ENCODE peak calls at places on chromosomes 4 and X, in nine cellular contexts. One of them, this sample, is unnamed. For H3K4me1, the result is how much of the 10 kb centered on the place peaks cover.

GRCh38 chr4:48410812-48411211 is 69.5 kb downstream of the SLAIN2 start:
- DNase-seq in fibroblast of lung: no peak
- DNase-seq in stomach: no peak
- DNase-seq in cardiac muscle cell: no peak
- DNase-seq in SJSA1: no peak
- DNase-seq in mammary epithelial cell: no peak
- DNase-seq in effector memory CD4-positive, alpha-beta T cell: no peak
- DNase-seq in NT2/D1: no peak
- DNase-seq in mucosa of descending colon: no peak
- DNase-seq in this sample: no peak

GRCh38 chrX:53256446-53257041 is 24.8 kb downstream of the IQSEC2 start:
- DNase-seq in fibroblast of lung: no peak
- DNase-seq in stomach: no peak
- DNase-seq in cardiac muscle cell: no peak
- DNase-seq in SJSA1: no peak
- DNase-seq in mammary epithelial cell: no peak
- DNase-seq in effector memory CD4-positive, alpha-beta T cell: no peak
- DNase-seq in NT2/D1: no peak
- DNase-seq in mucosa of descending colon: no peak
- DNase-seq in this sample: no peak

GRCh38 chr4:75898533-75898932 is 3.7 kb downstream of the PPEF2 start:
- DNase-seq in fibroblast of lung: no peak
- DNase-seq in stomach: no peak
- DNase-seq in cardiac muscle cell: no peak
- DNase-seq in SJSA1: no peak
- DNase-seq in mammary epithelial cell: no peak
- DNase-seq in effector memory CD4-positive, alpha-beta T cell: no peak
- DNase-seq in NT2/D1: no peak
- DNase-seq in mucosa of descending colon: no peak
- DNase-seq in this sample: no peak

GRCh38 chr4:168812806-168813205 is 197.2 kb downstream of the CBR4 start:
- DNase-seq in fibroblast of lung: peak
- DNase-seq in stomach: no peak
- DNase-seq in cardiac muscle cell: peak
- DNase-seq in SJSA1: peak
- DNase-seq in mammary epithelial cell: no peak
- DNase-seq in effector memory CD4-positive, alpha-beta T cell: no peak
- DNase-seq in NT2/D1: no peak
- DNase-seq in mucosa of descending colon: no peak
- DNase-seq in this sample: no peak

GRCh38 chr4:167966161-167966560 is 126.2 kb upstream of the ANXA10 start:
- DNase-seq in fibroblast of lung: peak
- DNase-seq in stomach: no peak
- DNase-seq in cardiac muscle cell: peak
- DNase-seq in SJSA1: peak
- DNase-seq in mammary epithelial cell: peak
- DNase-seq in effector memory CD4-positive, alpha-beta T cell: no peak
- DNase-seq in NT2/D1: no peak
- DNase-seq in mucosa of descending colon: no peak
- DNase-seq in this sample: no peak

GRCh38 chrX:276588-277171 is 4.5 kb upstream of the PLCXD1 start:
- DNase-seq in fibroblast of lung: peak
- DNase-seq in stomach: peak
- DNase-seq in cardiac muscle cell: peak
- DNase-seq in SJSA1: peak
- DNase-seq in mammary epithelial cell: peak
- DNase-seq in effector memory CD4-positive, alpha-beta T cell: no peak
- DNase-seq in NT2/D1: no peak
- DNase-seq in mucosa of descending colon: peak
- DNase-seq in this sample: peak

GRCh38 chrX:118497180-118497814 is 1.7 kb downstream of the DOCK11 start:
- DNase-seq in fibroblast of lung: no peak
- DNase-seq in stomach: no peak
- DNase-seq in cardiac muscle cell: no peak
- DNase-seq in SJSA1: no peak
- DNase-seq in mammary epithelial cell: no peak
- DNase-seq in effector memory CD4-positive, alpha-beta T cell: no peak
- DNase-seq in NT2/D1: no peak
- DNase-seq in mucosa of descending colon: no peak
- DNase-seq in this sample: no peak

GRCh38 chr4:92483341-92483740 is 179.6 kb downstream of the GRID2 start:
- DNase-seq in fibroblast of lung: no peak
- DNase-seq in stomach: no peak
- DNase-seq in cardiac muscle cell: no peak
- DNase-seq in SJSA1: no peak
- DNase-seq in mammary epithelial cell: no peak
- DNase-seq in effector memory CD4-positive, alpha-beta T cell: no peak
- DNase-seq in NT2/D1: no peak
- DNase-seq in mucosa of descending colon: no peak
- DNase-seq in this sample: no peak

GRCh38 chrX:139932077-139932900 is 564 bp downstream of the ATP11C start:
- DNase-seq in fibroblast of lung: peak
- DNase-seq in stomach: peak
- DNase-seq in cardiac muscle cell: peak
- DNase-seq in SJSA1: peak
- DNase-seq in mammary epithelial cell: peak
- DNase-seq in effector memory CD4-positive, alpha-beta T cell: peak
- DNase-seq in NT2/D1: no peak
- DNase-seq in mucosa of descending colon: peak
- DNase-seq in this sample: peak

GRCh38 chr4:2256156-2256731 is 5.7 kb downstream of the MXD4 start:
- DNase-seq in fibroblast of lung: no peak
- DNase-seq in stomach: peak
- DNase-seq in cardiac muscle cell: no peak
- DNase-seq in SJSA1: no peak
- DNase-seq in mammary epithelial cell: no peak
- DNase-seq in effector memory CD4-positive, alpha-beta T cell: no peak
- DNase-seq in NT2/D1: no peak
- DNase-seq in mucosa of descending colon: peak
- DNase-seq in this sample: peak

GRCh38 chrX:118975831-118976598 is 1.6 kb downstream of the LONRF3 start:
- DNase-seq in fibroblast of lung: peak
- DNase-seq in stomach: peak
- DNase-seq in cardiac muscle cell: peak
- DNase-seq in SJSA1: peak
- DNase-seq in mammary epithelial cell: no peak
- DNase-seq in effector memory CD4-positive, alpha-beta T cell: peak
- DNase-seq in NT2/D1: no peak
- DNase-seq in mucosa of descending colon: peak
- DNase-seq in this sample: peak

GRCh38 chrX:96611619-96612362 is 72.9 kb upstream of the DIAPH2 start:
- DNase-seq in fibroblast of lung: peak
- DNase-seq in stomach: no peak
- DNase-seq in cardiac muscle cell: peak
- DNase-seq in SJSA1: no peak
- DNase-seq in mammary epithelial cell: no peak
- DNase-seq in effector memory CD4-positive, alpha-beta T cell: no peak
- DNase-seq in NT2/D1: no peak
- DNase-seq in mucosa of descending colon: no peak
- DNase-seq in this sample: no peak

GRCh38 chr4:175932116-175932515 is 120.1 kb upstream of the GPM6A start:
- DNase-seq in fibroblast of lung: no peak
- DNase-seq in stomach: no peak
- DNase-seq in cardiac muscle cell: no peak
- DNase-seq in SJSA1: no peak
- DNase-seq in mammary epithelial cell: no peak
- DNase-seq in effector memory CD4-positive, alpha-beta T cell: no peak
- DNase-seq in NT2/D1: no peak
- DNase-seq in mucosa of descending colon: no peak
- DNase-seq in this sample: no peak

GRCh38 chr4:10096976-10097330 is 19.6 kb downstream of the WDR1 start:
- DNase-seq in fibroblast of lung: no peak
- DNase-seq in stomach: no peak
- DNase-seq in cardiac muscle cell: no peak
- DNase-seq in SJSA1: no peak
- DNase-seq in mammary epithelial cell: no peak
- DNase-seq in effector memory CD4-positive, alpha-beta T cell: no peak
- DNase-seq in NT2/D1: no peak
- DNase-seq in mucosa of descending colon: no peak
- DNase-seq in this sample: no peak

GRCh38 chr4:128660361-128660964 is 149.0 kb upstream of the JADE1 start:
- DNase-seq in fibroblast of lung: peak
- DNase-seq in stomach: no peak
- DNase-seq in cardiac muscle cell: peak
- DNase-seq in SJSA1: no peak
- DNase-seq in mammary epithelial cell: peak
- DNase-seq in effector memory CD4-positive, alpha-beta T cell: no peak
- DNase-seq in NT2/D1: no peak
- DNase-seq in mucosa of descending colon: no peak
- DNase-seq in this sample: no peak

GRCh38 chr4:123564758-123565346 is 168.3 kb downstream of the SPRY1 start:
- DNase-seq in fibroblast of lung: peak
- DNase-seq in stomach: peak
- DNase-seq in cardiac muscle cell: peak
- DNase-seq in SJSA1: peak
- DNase-seq in mammary epithelial cell: peak
- DNase-seq in effector memory CD4-positive, alpha-beta T cell: peak
- DNase-seq in NT2/D1: peak
- DNase-seq in mucosa of descending colon: no peak
- DNase-seq in this sample: no peak

GRCh38 chrX:72142931-72143709 is 11.4 kb upstream of the RTL5 start:
- DNase-seq in fibroblast of lung: no peak
- DNase-seq in stomach: no peak
- DNase-seq in cardiac muscle cell: no peak
- DNase-seq in SJSA1: no peak
- DNase-seq in mammary epithelial cell: no peak
- DNase-seq in effector memory CD4-positive, alpha-beta T cell: no peak
- DNase-seq in NT2/D1: no peak
- DNase-seq in mucosa of descending colon: no peak
- DNase-seq in this sample: no peak

GRCh38 chr4:2304321-2304876 is 42.5 kb upstream of the MXD4 start:
- DNase-seq in fibroblast of lung: no peak
- DNase-seq in stomach: peak
- DNase-seq in cardiac muscle cell: no peak
- DNase-seq in SJSA1: no peak
- DNase-seq in mammary epithelial cell: no peak
- DNase-seq in effector memory CD4-positive, alpha-beta T cell: no peak
- DNase-seq in NT2/D1: no peak
- DNase-seq in mucosa of descending colon: no peak
- DNase-seq in this sample: no peak

GRCh38 chr4:104490096-104490769 is 4.5 kb downstream of the CXXC4 start:
- DNase-seq in fibroblast of lung: no peak
- DNase-seq in stomach: no peak
- DNase-seq in cardiac muscle cell: no peak
- DNase-seq in SJSA1: no peak
- DNase-seq in mammary epithelial cell: no peak
- DNase-seq in effector memory CD4-positive, alpha-beta T cell: no peak
- DNase-seq in NT2/D1: no peak
- DNase-seq in mucosa of descending colon: peak
- DNase-seq in this sample: peak

DNA sequence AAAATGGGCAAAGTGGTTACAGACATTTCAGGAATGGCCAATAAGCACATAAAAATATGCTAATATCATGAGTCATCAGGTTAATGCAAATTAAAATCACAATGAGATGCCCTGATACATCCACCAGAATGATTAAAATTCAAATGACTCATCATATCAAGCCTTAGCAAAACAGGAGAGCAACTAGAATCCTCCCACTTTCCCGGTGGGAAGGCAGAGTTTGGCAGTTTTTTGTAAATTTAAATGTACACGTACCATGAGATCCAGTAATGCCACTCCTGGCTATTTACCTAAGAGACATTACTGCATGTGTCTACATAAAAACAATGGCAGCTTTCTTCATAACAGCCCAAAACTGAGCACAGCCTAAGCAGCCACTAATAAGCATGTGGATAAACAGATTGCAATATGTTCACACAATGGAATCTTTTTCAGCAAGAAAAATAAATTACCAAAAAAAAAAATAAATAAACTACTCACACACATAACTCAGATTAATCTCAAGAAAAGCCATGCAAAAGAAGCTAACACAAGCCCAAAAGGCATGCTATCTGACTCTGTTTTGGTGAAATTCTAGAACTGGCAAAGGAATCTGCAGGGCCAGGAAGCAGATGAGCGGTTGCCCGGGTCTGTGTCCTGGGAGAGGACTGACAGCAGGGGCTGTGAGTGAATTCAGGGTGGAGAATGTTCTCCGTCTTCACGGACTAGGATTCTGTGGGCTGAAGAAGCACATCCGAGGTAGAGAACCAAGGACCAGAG is 48.8 kb downstream of the AFAP1 start:
- DNase-seq in fibroblast of lung: peak
- DNase-seq in stomach: no peak
- DNase-seq in cardiac muscle cell: peak
- DNase-seq in SJSA1: peak
- DNase-seq in mammary epithelial cell: peak
- DNase-seq in effector memory CD4-positive, alpha-beta T cell: no peak
- DNase-seq in NT2/D1: no peak
- DNase-seq in mucosa of descending colon: no peak
- DNase-seq in this sample: no peak
- H3K4me1 ChIP-seq in fibroblast of lung: under half
- H3K4me1 ChIP-seq in stomach: under half
- H3K4me1 ChIP-seq in cardiac muscle cell: under half
- H3K4me1 ChIP-seq in SJSA1: under half
- H3K4me1 ChIP-seq in mammary epithelial cell: half or more
- H3K4me1 ChIP-seq in effector memory CD4-positive, alpha-beta T cell: under half
- H3K4me1 ChIP-seq in NT2/D1: under half
- H3K4me1 ChIP-seq in mucosa of descending colon: under half
- H3K4me1 ChIP-seq in this sample: under half

GRCh38 chr4:151917145-151917775 is 156.5 kb upstream of the GATB start:
- DNase-seq in fibroblast of lung: no peak
- DNase-seq in stomach: no peak
- DNase-seq in cardiac muscle cell: no peak
- DNase-seq in SJSA1: no peak
- DNase-seq in mammary epithelial cell: no peak
- DNase-seq in effector memory CD4-positive, alpha-beta T cell: no peak
- DNase-seq in NT2/D1: peak
- DNase-seq in mucosa of descending colon: no peak
- DNase-seq in this sample: no peak
- H3K4me1 ChIP-seq in fibroblast of lung: under half
- H3K4me1 ChIP-seq in stomach: under half
- H3K4me1 ChIP-seq in cardiac muscle cell: under half
- H3K4me1 ChIP-seq in SJSA1: under half
- H3K4me1 ChIP-seq in mammary epithelial cell: under half
- H3K4me1 ChIP-seq in effector memory CD4-positive, alpha-beta T cell: under half
- H3K4me1 ChIP-seq in NT2/D1: under half
- H3K4me1 ChIP-seq in mucosa of descending colon: under half
- H3K4me1 ChIP-seq in this sample: under half

GRCh38 chrX:129780441-129781105 is 824 bp downstream of the SASH3 start:
- DNase-seq in fibroblast of lung: no peak
- DNase-seq in stomach: no peak
- DNase-seq in cardiac muscle cell: no peak
- DNase-seq in SJSA1: no peak
- DNase-seq in mammary epithelial cell: no peak
- DNase-seq in effector memory CD4-positive, alpha-beta T cell: no peak
- DNase-seq in NT2/D1: no peak
- DNase-seq in mucosa of descending colon: no peak
- DNase-seq in this sample: no peak
- H3K4me1 ChIP-seq in fibroblast of lung: under half
- H3K4me1 ChIP-seq in stomach: under half
- H3K4me1 ChIP-seq in cardiac muscle cell: under half
- H3K4me1 ChIP-seq in SJSA1: under half
- H3K4me1 ChIP-seq in mammary epithelial cell: under half
- H3K4me1 ChIP-seq in effector memory CD4-positive, alpha-beta T cell: half or more
- H3K4me1 ChIP-seq in NT2/D1: under half
- H3K4me1 ChIP-seq in mucosa of descending colon: under half
- H3K4me1 ChIP-seq in this sample: under half

DNA sequence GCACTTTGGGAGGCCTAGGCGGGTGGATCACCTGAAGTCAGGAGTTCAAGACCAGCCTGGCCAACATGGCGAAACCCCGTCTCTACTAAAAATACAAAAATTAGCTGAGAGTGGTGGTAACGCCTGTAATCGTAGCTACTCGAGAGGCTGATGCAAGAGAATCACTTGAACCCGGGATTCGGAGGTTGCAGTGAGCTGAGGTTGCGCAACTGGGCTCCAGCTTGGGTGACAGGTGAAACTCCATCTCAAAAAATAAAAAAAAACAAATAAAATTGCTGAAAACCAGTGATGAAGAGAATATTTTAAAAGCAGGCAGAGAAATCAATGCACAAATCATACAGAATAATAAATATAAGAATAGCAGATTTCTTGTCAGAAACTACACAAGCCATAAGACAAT is 129.3 kb downstream of the SLIT2 start:
- DNase-seq in fibroblast of lung: no peak
- DNase-seq in stomach: no peak
- DNase-seq in cardiac muscle cell: no peak
- DNase-seq in SJSA1: no peak
- DNase-seq in mammary epithelial cell: no peak
- DNase-seq in effector memory CD4-positive, alpha-beta T cell: no peak
- DNase-seq in NT2/D1: no peak
- DNase-seq in mucosa of descending colon: no peak
- DNase-seq in this sample: no peak
- H3K4me1 ChIP-seq in fibroblast of lung: under half
- H3K4me1 ChIP-seq in stomach: under half
- H3K4me1 ChIP-seq in cardiac muscle cell: under half
- H3K4me1 ChIP-seq in SJSA1: under half
- H3K4me1 ChIP-seq in mammary epithelial cell: under half
- H3K4me1 ChIP-seq in effector memory CD4-positive, alpha-beta T cell: under half
- H3K4me1 ChIP-seq in NT2/D1: under half
- H3K4me1 ChIP-seq in mucosa of descending colon: under half
- H3K4me1 ChIP-seq in this sample: under half